ENCODE peak calls at places on chromosomes 13 and 19, in six cellular contexts. One of them, this sample, is unnamed.
A peak's percentile ranks its signal among the peaks of the same experiment; 100 is the strongest.

GRCh38 chr13:104980571-104980970 is 1554.9 kb downstream of the EFNB2 start:
- DNase-seq in transverse colon: no peak
- DNase-seq in tibial nerve: no peak
- DNase-seq in AG10803: no peak
- DNase-seq in cardiac fibroblast: no peak
- DNase-seq in AG09309: no peak
- DNase-seq in this sample: no peak

GRCh38 chr13:85738696-85739320 is 60.4 kb downstream of the SLITRK6 start:
- DNase-seq in AG10803: no peak
- DNase-seq in tibial nerve: no peak
- DNase-seq in transverse colon: no peak
- DNase-seq in AG09309: no peak
- DNase-seq in cardiac fibroblast: no peak
- DNase-seq in this sample: no peak

GRCh38 chr19:17488593-17489391 is 18.5 kb downstream of the SLC27A1 start:
- DNase-seq in cardiac fibroblast: no peak
- DNase-seq in transverse colon: peak; percentile 93
- DNase-seq in tibial nerve: no peak
- DNase-seq in AG09309: no peak
- DNase-seq in AG10803: no peak
- DNase-seq in this sample: no peak

GRCh38 chr13:105918842-105919741 is 616.4 kb downstream of the EFNB2 start:
- DNase-seq in tibial nerve: no peak
- DNase-seq in transverse colon: peak; percentile 80
- DNase-seq in AG09309: no peak
- DNase-seq in AG10803: peak; percentile 13
- DNase-seq in cardiac fibroblast: peak; percentile 69
- DNase-seq in this sample: no peak

GRCh38 chr19:36041831-36042230 is 9.2 kb upstream of the CLIP3 start:
- DNase-seq in transverse colon: no peak
- DNase-seq in AG09309: peak; percentile 77
- DNase-seq in tibial nerve: no peak
- DNase-seq in cardiac fibroblast: peak; percentile 90
- DNase-seq in AG10803: peak; percentile 96
- DNase-seq in this sample: peak; percentile 71

GRCh38 chr19:2015611-2015950 is at the start of gene BTBD2:
- DNase-seq in AG09309: peak; percentile 52
- DNase-seq in tibial nerve: no peak
- DNase-seq in cardiac fibroblast: peak; percentile 77
- DNase-seq in transverse colon: peak; percentile 70
- DNase-seq in AG10803: peak; percentile 86
- DNase-seq in this sample: no peak

GRCh38 chr13:109224033-109224432 is 562.4 kb downstream of the IRS2 start:
- DNase-seq in transverse colon: no peak
- DNase-seq in AG10803: no peak
- DNase-seq in AG09309: no peak
- DNase-seq in tibial nerve: no peak
- DNase-seq in cardiac fibroblast: no peak
- DNase-seq in this sample: no peak

GRCh38 chr19:42540071-42540553 is 11.8 kb upstream of the CEACAM1 start:
- DNase-seq in AG09309: no peak
- DNase-seq in transverse colon: no peak
- DNase-seq in cardiac fibroblast: no peak
- DNase-seq in AG10803: no peak
- DNase-seq in tibial nerve: no peak
- DNase-seq in this sample: no peak

GRCh38 chr13:94947392-94947791 is 235.0 kb upstream of the SOX21 start:
- DNase-seq in AG10803: no peak
- DNase-seq in tibial nerve: no peak
- DNase-seq in AG09309: no peak
- DNase-seq in cardiac fibroblast: no peak
- DNase-seq in transverse colon: no peak
- DNase-seq in this sample: no peak

GRCh38 chr13:94952787-94953186 is 240.4 kb upstream of the SOX21 start:
- DNase-seq in AG09309: no peak
- DNase-seq in transverse colon: no peak
- DNase-seq in tibial nerve: no peak
- DNase-seq in cardiac fibroblast: no peak
- DNase-seq in AG10803: no peak
- DNase-seq in this sample: no peak

GRCh38 chr13:94947965-94948371 is 235.6 kb upstream of the SOX21 start:
- DNase-seq in AG10803: no peak
- DNase-seq in tibial nerve: no peak
- DNase-seq in transverse colon: no peak
- DNase-seq in AG09309: no peak
- DNase-seq in cardiac fibroblast: no peak
- DNase-seq in this sample: no peak

GRCh38 chr13:94950303-94950702 is 238.0 kb upstream of the SOX21 start:
- DNase-seq in transverse colon: no peak
- DNase-seq in AG10803: peak; percentile 11
- DNase-seq in tibial nerve: no peak
- DNase-seq in AG09309: no peak
- DNase-seq in cardiac fibroblast: no peak
- DNase-seq in this sample: no peak
- TF ChIP-seq CTCF in transverse colon: no peak
- TF ChIP-seq CTCF in AG10803: peak; percentile 29
- TF ChIP-seq CTCF in tibial nerve: no peak
- TF ChIP-seq CTCF in AG09309: peak; percentile 43
- TF ChIP-seq CTCF in cardiac fibroblast: no peak
- TF ChIP-seq CTCF in this sample: no peak

GRCh38 chr13:66926851-66927524 is 303.1 kb downstream of the PCDH9 start:
- DNase-seq in AG09309: no peak
- DNase-seq in tibial nerve: no peak
- DNase-seq in transverse colon: no peak
- DNase-seq in AG10803: no peak
- DNase-seq in cardiac fibroblast: peak; percentile 48
- DNase-seq in this sample: no peak
- TF ChIP-seq CTCF in AG09309: no peak
- TF ChIP-seq CTCF in tibial nerve: no peak
- TF ChIP-seq CTCF in transverse colon: no peak
- TF ChIP-seq CTCF in AG10803: no peak
- TF ChIP-seq CTCF in cardiac fibroblast: no peak
- TF ChIP-seq CTCF in this sample: no peak

GRCh38 chr13:72253754-72254153 is 386.8 kb upstream of the DACH1 start:
- DNase-seq in tibial nerve: no peak
- DNase-seq in cardiac fibroblast: no peak
- DNase-seq in transverse colon: no peak
- DNase-seq in AG10803: no peak
- DNase-seq in AG09309: no peak
- DNase-seq in this sample: no peak

GRCh38 chr13:72258340-72258981 is 391.5 kb upstream of the DACH1 start:
- DNase-seq in AG10803: no peak
- DNase-seq in tibial nerve: no peak
- DNase-seq in cardiac fibroblast: no peak
- DNase-seq in AG09309: no peak
- DNase-seq in transverse colon: no peak
- DNase-seq in this sample: no peak

GRCh38 chr13:72261732-72262131 is 394.7 kb upstream of the DACH1 start:
- DNase-seq in tibial nerve: no peak
- DNase-seq in AG10803: no peak
- DNase-seq in cardiac fibroblast: no peak
- DNase-seq in transverse colon: no peak
- DNase-seq in AG09309: no peak
- DNase-seq in this sample: no peak

GRCh38 chr13:72259528-72259927 is 392.5 kb upstream of the DACH1 start:
- DNase-seq in tibial nerve: no peak
- DNase-seq in AG10803: no peak
- DNase-seq in AG09309: no peak
- DNase-seq in transverse colon: no peak
- DNase-seq in cardiac fibroblast: no peak
- DNase-seq in this sample: no peak

DNA sequence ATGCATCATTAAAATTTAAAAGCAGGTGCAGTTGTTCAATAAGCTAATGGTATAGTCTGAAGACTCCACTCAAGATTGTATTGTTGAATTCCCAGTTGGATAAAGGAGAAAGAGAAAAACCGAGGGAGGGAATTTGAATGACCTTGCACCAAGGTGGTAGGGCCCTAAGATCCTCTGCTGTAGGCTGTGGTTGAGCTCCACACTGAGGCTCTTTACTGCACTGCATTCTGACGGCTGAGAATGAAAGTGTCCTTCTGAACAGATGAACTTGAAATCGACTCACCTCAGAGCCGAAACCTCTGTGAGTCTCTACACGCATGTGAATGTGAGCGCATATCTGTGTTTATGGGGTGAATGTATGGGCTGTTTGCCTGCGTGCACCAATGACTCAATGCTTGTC is 388.9 kb upstream of the DACH1 start:
- DNase-seq in transverse colon: peak; percentile 42
- DNase-seq in AG10803: peak; percentile 40
- DNase-seq in tibial nerve: no peak
- DNase-seq in cardiac fibroblast: peak; percentile 30
- DNase-seq in AG09309: no peak
- DNase-seq in this sample: no peak
- TF ChIP-seq CTCF in transverse colon: peak; percentile 69
- TF ChIP-seq CTCF in AG10803: peak; percentile 68
- TF ChIP-seq CTCF in tibial nerve: peak; percentile 11
- TF ChIP-seq CTCF in cardiac fibroblast: peak; percentile 41
- TF ChIP-seq CTCF in AG09309: no peak
- TF ChIP-seq CTCF in this sample: peak; percentile 76

DNA sequence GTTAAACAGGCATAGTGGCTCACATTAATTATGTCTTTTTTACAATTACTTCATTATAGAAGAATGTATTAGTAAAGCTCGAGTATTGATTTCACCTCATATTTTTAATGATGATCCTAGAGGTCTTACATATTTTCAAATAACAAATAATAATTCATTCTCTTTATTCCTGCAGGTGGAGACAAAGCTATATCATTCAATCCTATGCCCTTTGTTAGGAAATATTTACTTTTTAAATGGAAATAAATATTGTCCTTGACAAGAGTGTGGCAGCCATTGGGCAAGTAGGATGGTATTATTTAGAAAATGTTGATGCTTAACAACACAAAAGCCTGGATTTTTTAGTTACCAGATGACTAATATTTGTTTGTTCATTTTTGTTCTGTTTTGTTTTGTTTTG is 127.6 kb downstream of the COG6 start:
- DNase-seq in AG10803: no peak
- DNase-seq in tibial nerve: no peak
- DNase-seq in transverse colon: no peak
- DNase-seq in AG09309: no peak
- DNase-seq in cardiac fibroblast: peak; percentile 52
- DNase-seq in this sample: no peak
- TF ChIP-seq CTCF in AG10803: no peak
- TF ChIP-seq CTCF in tibial nerve: no peak
- TF ChIP-seq CTCF in transverse colon: no peak
- TF ChIP-seq CTCF in AG09309: peak; percentile 5
- TF ChIP-seq CTCF in cardiac fibroblast: no peak
- TF ChIP-seq CTCF in this sample: no peak

DNA sequence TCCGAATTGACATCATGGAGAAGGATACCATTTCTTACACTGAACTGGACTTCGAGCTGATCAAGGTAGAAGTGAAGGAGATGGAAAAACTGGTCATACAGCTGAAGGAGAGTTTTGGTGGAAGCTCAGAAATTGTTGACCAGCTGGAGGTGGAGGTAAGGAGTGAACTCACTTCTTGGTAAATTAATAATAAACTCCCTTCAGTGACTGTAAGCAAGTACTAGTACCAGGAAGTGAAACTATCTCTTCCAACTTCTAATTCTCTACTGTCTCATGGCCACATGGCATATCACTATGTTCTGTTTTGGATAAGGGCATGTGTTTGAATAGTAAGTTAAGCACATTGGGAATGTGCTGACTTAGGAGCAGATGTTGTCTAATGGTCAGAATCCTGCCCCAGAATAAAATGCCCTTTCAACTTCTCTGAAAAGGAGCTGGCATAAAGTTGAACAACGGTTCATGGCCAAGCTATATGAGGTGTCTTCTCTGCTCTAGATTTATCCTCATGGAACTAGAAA is 13.4 kb downstream of the OLFM4 start:
- DNase-seq in tibial nerve: no peak
- DNase-seq in AG10803: no peak
- DNase-seq in AG09309: no peak
- DNase-seq in transverse colon: no peak
- DNase-seq in cardiac fibroblast: no peak
- DNase-seq in this sample: no peak
- TF ChIP-seq CTCF in tibial nerve: no peak
- TF ChIP-seq CTCF in AG10803: no peak
- TF ChIP-seq CTCF in AG09309: no peak
- TF ChIP-seq CTCF in transverse colon: no peak
- TF ChIP-seq CTCF in cardiac fibroblast: no peak
- TF ChIP-seq CTCF in this sample: no peak

DNA sequence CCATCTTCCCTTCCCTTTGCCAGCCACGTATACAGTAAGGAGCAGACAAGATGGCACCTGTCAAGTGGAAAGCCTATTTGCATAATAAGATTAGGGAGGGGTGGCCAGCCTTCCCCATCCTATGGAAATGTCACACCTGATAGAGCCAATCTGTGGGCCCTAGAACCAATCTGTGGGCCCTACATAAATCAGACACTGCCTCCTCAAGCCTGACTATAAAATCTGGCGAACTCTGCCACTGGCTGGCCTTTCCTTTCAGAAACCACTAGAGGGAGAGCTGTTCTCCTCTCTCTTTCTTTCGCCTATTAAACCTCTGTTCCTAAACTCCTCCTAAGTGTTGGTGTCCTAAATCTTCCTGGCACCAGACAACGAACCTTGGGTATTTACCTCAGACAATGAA is 231.5 kb upstream of the KLHL1 start:
- DNase-seq in AG09309: no peak
- DNase-seq in cardiac fibroblast: peak; percentile 0
- DNase-seq in AG10803: no peak
- DNase-seq in transverse colon: no peak
- DNase-seq in tibial nerve: no peak
- DNase-seq in this sample: no peak
- TF ChIP-seq CTCF in AG09309: no peak
- TF ChIP-seq CTCF in cardiac fibroblast: peak; percentile 12
- TF ChIP-seq CTCF in AG10803: no peak
- TF ChIP-seq CTCF in transverse colon: peak; percentile 44
- TF ChIP-seq CTCF in tibial nerve: no peak
- TF ChIP-seq CTCF in this sample: no peak

GRCh38 chr19:40687525-40688016 is 2.9 kb downstream of the NUMBL start:
- DNase-seq in AG10803: peak; percentile 81
- DNase-seq in cardiac fibroblast: peak; percentile 83
- DNase-seq in AG09309: no peak
- DNase-seq in transverse colon: peak; percentile 82
- DNase-seq in tibial nerve: peak; percentile 97
- DNase-seq in this sample: peak; percentile 62
- TF ChIP-seq CTCF in AG10803: no peak
- TF ChIP-seq CTCF in cardiac fibroblast: no peak
- TF ChIP-seq CTCF in AG09309: no peak
- TF ChIP-seq CTCF in transverse colon: no peak
- TF ChIP-seq CTCF in tibial nerve: no peak
- TF ChIP-seq CTCF in this sample: no peak